ENCODE peak calls at places on chromosomes 12 and 14, in seven cellular contexts. C is HCT116, Q is HepG2, R is SK-N-SH, V is H1, Z is GM12878, D is K562. T is an unnamed sample.

GRCh38 chr12:47307680-47308399 is 228.1 kb upstream of the AMIGO2 start:
- DNase-seq in C (peak), D (peak), R (peak), Q (peak), V (peak), Z (peak), T (peak)

GRCh38 chr14:63302135-63302534 is 16.6 kb downstream of the GPHB5 start:
- DNase-seq in Z (no peak), D (no peak), R (no peak), Q (no peak), C (no peak), V (no peak), T (no peak)

GRCh38 chr12:28517101-28517500 is 326.8 kb downstream of the CCDC91 start:
- DNase-seq in C (no peak), V (no peak), Q (no peak), R (no peak), D (no peak), Z (no peak), T (no peak)

GRCh38 chr12:27539191-27539631 is 15.2 kb downstream of the PPFIBP1 start:
- DNase-seq in R (no peak), Q (no peak), Z (no peak), D (no peak), C (no peak), V (no peak), T (no peak)

GRCh38 chr14:101124860-101125259 is 221.3 kb upstream of the RTL1 start:
- DNase-seq in R (no peak), Z (no peak), C (no peak), V (no peak), Q (no peak), D (no peak), T (no peak)

GRCh38 chr14:89219056-89219455 is 198.0 kb downstream of the FOXN3 start:
- DNase-seq in Q (no peak), D (no peak), Z (no peak), V (no peak), R (no peak), C (no peak), T (no peak)

GRCh38 chr12:2488596-2488995 is 306.2 kb upstream of the FKBP4 start:
- DNase-seq in V (no peak), D (no peak), C (no peak), Q (no peak), R (no peak), Z (no peak), T (no peak)

GRCh38 chr12:126385785-126386184 is 1320.5 kb downstream of the AACS start:
- DNase-seq in C (no peak), Z (no peak), Q (no peak), D (no peak), V (no peak), R (no peak), T (no peak)

GRCh38 chr14:83816755-83817154 is 1713.2 kb upstream of the FLRT2 start:
- DNase-seq in V (no peak), Z (no peak), D (no peak), R (no peak), C (no peak), Q (no peak), T (no peak)

GRCh38 chr12:64124511-64125197 is 97.4 kb downstream of the KICS2 start:
- DNase-seq in V (no peak), C (no peak), D (no peak), R (no peak), Z (no peak), Q (no peak), T (no peak)

GRCh38 chr12:89883630-89884364 is 175.2 kb upstream of the ATP2B1 start:
- DNase-seq in Z (no peak), V (peak), Q (no peak), C (no peak), D (no peak), R (no peak), T (no peak)

GRCh38 chr12:133201888-133202287 is 20.6 kb downstream of the ZNF268 start:
- DNase-seq in V (no peak), Z (no peak), R (no peak), Q (no peak), D (no peak), C (no peak), T (no peak)

GRCh38 chr12:131940121-131940520 is 9.6 kb upstream of the EP400 start:
- DNase-seq in Q (no peak), R (no peak), V (no peak), C (no peak), D (no peak), Z (no peak), T (no peak)

GRCh38 chr12:58302487-58303011 is 361.2 kb downstream of the ATP23 start:
- DNase-seq in R (no peak), D (no peak), C (no peak), Z (no peak), V (no peak), Q (no peak), T (peak)

GRCh38 chr14:74609721-74610120 is 2.3 kb downstream of the LTBP2 start:
- DNase-seq in D (no peak), Z (no peak), R (no peak), Q (no peak), V (no peak), C (no peak), T (no peak)

GRCh38 chr12:120965125-120965524 is 13.2 kb upstream of the HNF1A start:
- DNase-seq in D (no peak), V (no peak), C (no peak), Z (no peak), Q (no peak), R (no peak), T (no peak)

GRCh38 chr14:91264151-91265150 is 19.9 kb upstream of the GPR68 start:
- DNase-seq in D (peak), Q (no peak), V (no peak), C (no peak), Z (no peak), R (no peak), T (no peak)

GRCh38 chr12:45794422-45794821 is 64.9 kb downstream of the ARID2 start:
- DNase-seq in R (no peak), C (no peak), D (no peak), Z (no peak), Q (no peak), V (no peak), T (no peak)

GRCh38 chr12:106918746-106919145 is 37.0 kb upstream of the TMEM263 start:
- DNase-seq in D (no peak), V (peak), R (peak), Z (no peak), Q (peak), C (peak), T (peak)

GRCh38 chr12:125614058-125614457 is 548.8 kb downstream of the AACS start:
- DNase-seq in Z (no peak), V (no peak), C (no peak), R (no peak), Q (no peak), D (no peak), T (no peak)

GRCh38 chr12:75623631-75624118 is 112.3 kb upstream of the KRR1 start:
- DNase-seq in Z (no peak), R (peak), D (no peak), C (peak), Q (peak), V (no peak), T (no peak)

GRCh38 chr14:30993071-30993470 is 32.4 kb upstream of the AP4S1 start:
- DNase-seq in V (no peak), D (no peak), Z (no peak), Q (no peak), R (no peak), C (no peak), T (no peak)

GRCh38 chr12:123064356-123064755 is 83.9 kb downstream of the ARL6IP4 start:
- DNase-seq in Q (no peak), V (no peak), C (no peak), Z (no peak), D (no peak), R (no peak), T (no peak)

GRCh38 chr12:125143491-125143890 is 78.3 kb downstream of the AACS start:
- DNase-seq in Q (no peak), Z (no peak), V (no peak), R (peak), D (no peak), C (no peak), T (no peak)

GRCh38 chr14:51431033-51431709 is 191.1 kb downstream of the TMX1 start:
- DNase-seq in D (no peak), R (no peak), Z (no peak), V (no peak), Q (peak), C (no peak), T (no peak)

GRCh38 chr12:29241821-29242591 is 92.9 kb downstream of the FAR2 start:
- DNase-seq in R (peak), Z (peak), C (peak), Q (peak), V (no peak), D (no peak), T (peak)

GRCh38 chr14:91417983-91418386 is 365 bp upstream of the CCDC88C start:
- DNase-seq in V (no peak), Z (no peak), D (peak), Q (peak), C (peak), R (peak), T (peak)

GRCh38 chr14:89365071-89365801 is 51.8 kb downstream of the FOXN3 start:
- DNase-seq in D (no peak), V (no peak), C (no peak), Z (peak), Q (no peak), R (no peak), T (no peak)

GRCh38 chr14:49193365-49194050 is 392.7 kb downstream of the RPS29 start:
- DNase-seq in R (peak), C (no peak), Q (no peak), D (no peak), V (no peak), Z (peak), T (no peak)

GRCh38 chr14:100138082-100138787 is 21.2 kb downstream of the DEGS2 start:
- DNase-seq in V (no peak), C (no peak), Z (no peak), R (no peak), D (no peak), Q (no peak), T (no peak)

GRCh38 chr12:62714409-62715075 is 220.4 kb downstream of the PPM1H start:
- DNase-seq in R (peak), Q (no peak), C (no peak), Z (no peak), D (no peak), V (no peak), T (no peak)

GRCh38 chr12:29944269-29945000 is 160.7 kb upstream of the TMTC1 start:
- DNase-seq in Z (no peak), C (no peak), R (no peak), V (no peak), D (no peak), Q (no peak), T (no peak)

GRCh38 chr14:29763342-29763858 is 164.2 kb downstream of the PRKD1 start:
- DNase-seq in D (no peak), Q (no peak), V (no peak), Z (no peak), C (no peak), R (no peak), T (no peak)

GRCh38 chr14:58149196-58149595 is 2.8 kb downstream of the ARMH4 start:
- DNase-seq in R (no peak), V (no peak), C (no peak), Q (no peak), Z (no peak), D (no peak), T (no peak)

GRCh38 chr12:857611-858010 is 91.9 kb downstream of the RAD52 start:
- DNase-seq in R (no peak), Q (no peak), Z (no peak), D (no peak), C (no peak), V (no peak), T (no peak)

GRCh38 chr12:111445311-111446043 is 39.8 kb downstream of the SH2B3 start:
- DNase-seq in V (no peak), C (no peak), Z (no peak), D (no peak), R (no peak), Q (no peak), T (no peak)

GRCh38 chr12:76860301-76860700 is 18.5 kb downstream of the CSRP2 start:
- DNase-seq in Z (no peak), R (no peak), C (no peak), V (no peak), D (no peak), Q (no peak), T (no peak)

GRCh38 chr12:25557830-25558436 is 4.8 kb upstream of the LMNTD1 start:
- DNase-seq in Q (peak), R (peak), D (peak), C (peak), V (no peak), Z (no peak), T (peak)
- TF ChIP-seq JUND in Q (no peak), R (no peak), D (no peak), C (no peak), V (no peak), Z (no peak), T (no peak)

GRCh38 chr12:12294215-12295005 is 27.6 kb upstream of the LRP6 start:
- DNase-seq in Q (no peak), C (no peak), D (no peak), V (no peak), R (no peak), Z (no peak), T (no peak)
- TF ChIP-seq JUND in Q (no peak), C (no peak), D (no peak), V (no peak), R (no peak), Z (no peak), T (no peak)

DNA sequence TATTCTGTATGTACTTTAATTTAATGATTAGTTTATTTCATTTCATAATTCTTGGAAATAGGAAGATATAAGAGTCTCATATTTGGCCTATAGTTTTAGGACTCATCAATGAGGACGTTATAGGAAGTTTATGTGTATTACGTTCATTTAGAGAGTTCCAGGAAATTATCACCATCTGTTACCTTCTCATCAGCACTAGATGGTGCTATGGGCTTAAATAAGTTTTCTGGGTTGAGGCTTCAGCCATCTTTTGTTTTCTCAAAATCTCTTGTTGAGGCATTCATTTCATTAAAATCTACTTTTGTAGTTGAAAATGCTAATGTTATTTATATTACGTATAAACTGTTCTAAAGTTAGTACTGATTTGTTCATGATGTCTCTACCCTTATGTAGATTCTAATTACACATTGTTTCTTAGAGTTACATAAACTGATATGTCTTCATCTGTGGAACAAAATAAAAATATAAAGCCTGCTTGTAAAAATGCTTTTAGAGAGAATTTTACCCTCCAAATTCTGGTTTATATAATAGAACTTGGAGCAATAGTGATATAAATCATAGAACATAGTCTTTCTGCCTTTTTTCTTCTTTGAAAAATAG is 89.2 kb downstream of the CFAP54 start:
- DNase-seq in R (peak), Z (peak), Q (peak), D (peak), C (peak), V (no peak), T (peak)
- TF ChIP-seq JUND in R (no peak), Z (no peak), Q (no peak), D (no peak), C (no peak), V (no peak), T (no peak)

GRCh38 chr14:64718762-64719161 is 14.5 kb downstream of the PLEKHG3 start:
- DNase-seq in C (no peak), V (no peak), R (no peak), Q (no peak), Z (no peak), D (no peak), T (no peak)
- TF ChIP-seq JUND in C (no peak), V (no peak), R (no peak), Q (no peak), Z (no peak), D (no peak), T (no peak)

GRCh38 chr12:70045514-70045913 is 197.7 kb upstream of the CNOT2 start:
- DNase-seq in C (no peak), D (no peak), Q (no peak), Z (no peak), R (no peak), V (no peak), T (no peak)

GRCh38 chr12:70040141-70040540 is 203.1 kb upstream of the CNOT2 start:
- DNase-seq in D (no peak), Z (no peak), R (no peak), C (no peak), V (no peak), Q (no peak), T (no peak)

GRCh38 chr12:70045036-70045435 is 198.2 kb upstream of the CNOT2 start:
- DNase-seq in Q (no peak), R (no peak), C (no peak), Z (no peak), D (no peak), V (no peak), T (no peak)

GRCh38 chr12:70043490-70044138 is 199.6 kb upstream of the CNOT2 start:
- DNase-seq in Q (no peak), V (no peak), D (no peak), R (no peak), C (no peak), Z (no peak), T (no peak)

GRCh38 chr12:70044170-70044569 is 199.1 kb upstream of the CNOT2 start:
- DNase-seq in Z (no peak), C (no peak), D (no peak), V (no peak), R (no peak), Q (no peak), T (no peak)
- TF ChIP-seq JUND in Z (no peak), C (no peak), D (no peak), V (no peak), R (no peak), Q (no peak), T (no peak)

DNA sequence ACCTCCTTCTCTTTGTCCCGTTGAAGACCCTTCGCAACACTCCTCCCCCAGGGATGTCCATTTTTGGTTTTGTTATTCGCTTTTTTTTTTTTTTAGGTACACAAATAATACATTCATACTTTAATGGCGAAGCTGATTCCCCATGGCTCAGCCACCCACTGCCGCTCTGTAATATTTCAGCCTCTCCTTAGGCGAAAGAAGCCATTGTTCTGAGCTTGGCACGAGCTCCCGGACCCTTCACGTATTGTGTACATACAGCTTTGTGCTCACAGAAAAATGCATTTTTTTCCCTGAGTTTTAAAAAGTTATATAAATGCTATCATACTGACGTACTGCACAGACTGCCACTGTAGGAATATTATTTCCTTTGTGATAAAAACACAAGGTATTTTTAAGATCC is 115.0 kb downstream of the TMEM132C start:
- DNase-seq in D (no peak), Q (no peak), V (no peak), C (no peak), Z (no peak), R (no peak), T (no peak)
- TF ChIP-seq JUND in D (no peak), Q (no peak), V (no peak), C (no peak), Z (no peak), R (no peak), T (no peak)

GRCh38 chr12:23340351-23340750 is 609.1 kb downstream of the SOX5 start:
- DNase-seq in V (no peak), Z (no peak), C (no peak), R (peak), D (no peak), Q (no peak), T (no peak)
- TF ChIP-seq JUND in V (no peak), Z (no peak), C (no peak), R (no peak), D (no peak), Q (no peak), T (no peak)

GRCh38 chr12:56193025-56193578 is 3.8 kb upstream of the SMARCC2 start:
- DNase-seq in R (peak), V (no peak), Q (peak), D (peak), Z (peak), C (peak), T (peak)

GRCh38 chr12:56202838-56203237 is 13.6 kb upstream of the SMARCC2 start:
- DNase-seq in R (no peak), Z (no peak), D (no peak), V (no peak), Q (no peak), C (no peak), T (no peak)

GRCh38 chr12:56198836-56199235 is 9.6 kb upstream of the SMARCC2 start:
- DNase-seq in R (no peak), Q (no peak), C (no peak), Z (no peak), D (no peak), V (no peak), T (no peak)

GRCh38 chr12:56202366-56202765 is 13.1 kb upstream of the SMARCC2 start:
- DNase-seq in C (no peak), D (no peak), Z (no peak), Q (no peak), R (no peak), V (no peak), T (no peak)

GRCh38 chr12:56197921-56198635 is 8.8 kb upstream of the SMARCC2 start:
- DNase-seq in Z (no peak), R (no peak), D (no peak), V (no peak), C (no peak), Q (no peak), T (no peak)
- TF ChIP-seq JUND in Z (no peak), R (no peak), D (no peak), V (no peak), C (no peak), Q (no peak), T (no peak)

GRCh38 chr14:93974833-93975232 is 1.5 kb downstream of the ASB2 start:
- DNase-seq in D (no peak), Z (no peak), C (no peak), V (no peak), Q (no peak), R (no peak), T (no peak)
- TF ChIP-seq JUND in D (no peak), Z (no peak), C (no peak), V (no peak), Q (no peak), R (no peak), T (no peak)

DNA sequence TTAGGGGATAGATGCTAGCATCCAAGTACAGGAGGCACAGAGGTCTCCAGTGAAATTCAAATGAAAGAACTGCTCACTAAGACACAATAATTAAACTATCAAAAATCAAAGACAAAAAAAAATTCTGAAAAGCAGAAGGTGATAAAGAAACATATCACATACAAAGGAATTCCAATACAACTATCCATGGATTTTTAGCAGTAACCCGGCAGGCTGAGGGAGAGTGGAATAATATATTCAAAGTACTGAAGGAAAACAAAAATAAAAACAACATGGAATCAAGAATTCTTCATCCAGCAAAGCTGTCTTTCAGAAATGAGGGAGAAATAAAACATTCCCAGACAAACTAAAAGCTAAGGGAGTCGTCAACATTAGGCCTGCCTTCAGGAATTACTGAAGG is 31.9 kb downstream of the A2M start:
- DNase-seq in Q (no peak), D (no peak), Z (no peak), V (no peak), C (no peak), R (no peak), T (no peak)
- TF ChIP-seq JUND in Q (no peak), D (no peak), Z (no peak), V (no peak), C (no peak), R (no peak), T (no peak)

T was measured in T47D.